ENCODE peak calls at places on chromosomes 2 and 18, in nine cellular contexts. J is EL; V is globus pallidus; M is GM12892; E is frontal cortex; W is GM06990; O is mammary epithelial cell; H is naive thymus-derived CD8-positive, alpha-beta T cell; B is anterior cingulate cortex. U is an unnamed sample.

GRCh38 chr18:56066524-56067215 is 478.7 kb upstream of the TCF4 start:
- DNase-seq in J (no peak), O (no peak), V (no peak), B (no peak), M (no peak), W (no peak), H (no peak), E (no peak), U (peak; percentile 6)

GRCh38 chr2:61727746-61728145 is 126.1 kb downstream of the FAM161A start:
- DNase-seq in V (no peak), J (peak; percentile 16), H (no peak), E (no peak), O (no peak), W (peak; percentile 19), B (no peak), M (no peak), U (no peak)

GRCh38 chr2:54524236-54524991 is 68.3 kb downstream of the SPTBN1 start:
- DNase-seq in O (peak; percentile 59), J (peak; percentile 84), V (no peak), W (peak; percentile 61), H (no peak), M (no peak), E (no peak), B (no peak), U (peak; percentile 61)

GRCh38 chr2:26344581-26345283 is 1.2 kb upstream of the SELENOI start:
- DNase-seq in O (peak; percentile 64), W (no peak), E (no peak), V (peak; percentile 2), B (no peak), H (no peak), J (peak; percentile 51), M (no peak), U (peak; percentile 36)

GRCh38 chr18:9069482-9070059 is 32.9 kb upstream of the NDUFV2 start:
- DNase-seq in H (no peak), O (no peak), V (no peak), W (peak; percentile 61), M (no peak), E (no peak), J (no peak), B (no peak), U (no peak)

GRCh38 chr2:240156435-240157146 is 16.1 kb upstream of the OTOS start:
- DNase-seq in O (no peak), J (no peak), V (no peak), H (no peak), M (no peak), B (no peak), E (no peak), W (no peak), U (no peak)

GRCh38 chr2:109331864-109332848 is 203.2 kb downstream of the SH3RF3 start:
- DNase-seq in O (peak; percentile 92), V (no peak), J (peak; percentile 98), H (no peak), E (peak; percentile 59), W (peak; percentile 26), B (peak; percentile 74), M (no peak), U (peak; percentile 92)

GRCh38 chr2:66602341-66602740 is 167.4 kb downstream of the MEIS1 start:
- DNase-seq in J (no peak), M (no peak), W (no peak), H (no peak), O (no peak), B (no peak), E (no peak), V (no peak), U (no peak)

GRCh38 chr2:73917696-73918207 is 8.9 kb upstream of the DGUOK start:
- DNase-seq in J (no peak), E (no peak), H (no peak), B (no peak), M (no peak), W (no peak), O (no peak), V (no peak), U (no peak)

GRCh38 chr18:12109836-12110235 is 16.2 kb downstream of the ANKRD62 start:
- DNase-seq in J (no peak), H (no peak), M (no peak), V (no peak), W (no peak), O (no peak), E (no peak), B (no peak), U (no peak)

GRCh38 chr18:79567481-79568147 is 112.0 kb upstream of the CTDP1 start:
- DNase-seq in V (no peak), E (no peak), B (no peak), W (no peak), J (peak; percentile 90), O (peak; percentile 75), H (no peak), M (no peak), U (peak; percentile 80)